ENCODE peak calls at places on chromosomes 3 and 15, in four cellular contexts. O is transverse colon, X is lung, K is lower lobe of right lung. Z is an unnamed sample.

GRCh38 chr3:19147905-19148767 is at the start of gene KCNH8:
- DNase-seq in O (peak; percentile 31), X (no peak), K (no peak), Z (peak; percentile 32)

GRCh38 chr15:27550635-27551034 is 548.5 kb downstream of the OCA2 start:
- DNase-seq in O (no peak), X (no peak), K (no peak), Z (no peak)

GRCh38 chr3:40240921-40241320 is 68.6 kb upstream of the EIF1B start:
- DNase-seq in O (no peak), X (no peak), K (no peak), Z (no peak)

GRCh38 chr15:45023659-45024320 is 795 bp downstream of the SORD start:
- DNase-seq in O (no peak), X (no peak), K (no peak), Z (peak; percentile 45)

GRCh38 chr3:155995525-155996370 is 124.6 kb upstream of the KCNAB1 start:
- DNase-seq in O (no peak), X (no peak), K (no peak), Z (peak; percentile 7)

GRCh38 chr3:9859530-9860025 is 15.8 kb upstream of the RPUSD3 start:
- DNase-seq in O (no peak), X (no peak), K (no peak), Z (no peak)

GRCh38 chr3:104610730-104611652 is 755.7 kb upstream of the ALCAM start:
- DNase-seq in O (no peak), X (no peak), K (no peak), Z (no peak)

GRCh38 chr3:86046436-86047328 is 944.3 kb downstream of the VGLL3 start:
- DNase-seq in O (no peak), X (no peak), K (no peak), Z (no peak)

GRCh38 chr3:156812521-156813335 is 13.4 kb upstream of the LEKR1 start:
- DNase-seq in O (no peak), X (no peak), K (no peak), Z (peak; percentile 90)

GRCh38 chr15:25366058-25366457 is 72.8 kb downstream of the UBE3A start:
- DNase-seq in O (no peak), X (no peak), K (no peak), Z (no peak)

GRCh38 chr3:99666201-99666600 is 27.8 kb downstream of the COL8A1 start:
- DNase-seq in O (no peak), X (no peak), K (no peak), Z (no peak)

GRCh38 chr15:80880086-80880485 is 100.9 kb downstream of the CEMIP start:
- DNase-seq in O (no peak), X (no peak), K (no peak), Z (no peak)

GRCh38 chr3:71130516-71131384 is 452.8 kb downstream of the FOXP1 start:
- DNase-seq in O (peak; percentile 79), X (peak; percentile 84), K (peak; percentile 77), Z (peak; percentile 84)

GRCh38 chr15:25796395-25796794 is 66.7 kb downstream of the ATP10A start:
- DNase-seq in O (no peak), X (no peak), K (no peak), Z (no peak)

GRCh38 chr3:177263615-177264365 is 66.5 kb upstream of the TBL1XR1 start:
- DNase-seq in O (no peak), X (no peak), K (no peak), Z (no peak)

GRCh38 chr15:76181705-76182107 is 121.9 kb downstream of the TMEM266 start:
- DNase-seq in O (no peak), X (no peak), K (no peak), Z (no peak)

GRCh38 chr3:38039101-38039898 is at the start of gene DLEC1:
- DNase-seq in O (peak; percentile 89), X (peak; percentile 73), K (peak; percentile 91), Z (peak; percentile 73)

GRCh38 chr3:30619318-30619717 is 12.9 kb downstream of the TGFBR2 start:
- DNase-seq in O (no peak), X (no peak), K (no peak), Z (no peak)

GRCh38 chr3:30622047-30622545 is 15.7 kb downstream of the TGFBR2 start:
- DNase-seq in O (no peak), X (no peak), K (no peak), Z (no peak)

GRCh38 chr3:30623375-30623774 is 17.0 kb downstream of the TGFBR2 start:
- DNase-seq in O (no peak), X (no peak), K (no peak), Z (no peak)

GRCh38 chr3:30618508-30618907 is 12.1 kb downstream of the TGFBR2 start:
- DNase-seq in O (no peak), X (no peak), K (no peak), Z (no peak)

DNA sequence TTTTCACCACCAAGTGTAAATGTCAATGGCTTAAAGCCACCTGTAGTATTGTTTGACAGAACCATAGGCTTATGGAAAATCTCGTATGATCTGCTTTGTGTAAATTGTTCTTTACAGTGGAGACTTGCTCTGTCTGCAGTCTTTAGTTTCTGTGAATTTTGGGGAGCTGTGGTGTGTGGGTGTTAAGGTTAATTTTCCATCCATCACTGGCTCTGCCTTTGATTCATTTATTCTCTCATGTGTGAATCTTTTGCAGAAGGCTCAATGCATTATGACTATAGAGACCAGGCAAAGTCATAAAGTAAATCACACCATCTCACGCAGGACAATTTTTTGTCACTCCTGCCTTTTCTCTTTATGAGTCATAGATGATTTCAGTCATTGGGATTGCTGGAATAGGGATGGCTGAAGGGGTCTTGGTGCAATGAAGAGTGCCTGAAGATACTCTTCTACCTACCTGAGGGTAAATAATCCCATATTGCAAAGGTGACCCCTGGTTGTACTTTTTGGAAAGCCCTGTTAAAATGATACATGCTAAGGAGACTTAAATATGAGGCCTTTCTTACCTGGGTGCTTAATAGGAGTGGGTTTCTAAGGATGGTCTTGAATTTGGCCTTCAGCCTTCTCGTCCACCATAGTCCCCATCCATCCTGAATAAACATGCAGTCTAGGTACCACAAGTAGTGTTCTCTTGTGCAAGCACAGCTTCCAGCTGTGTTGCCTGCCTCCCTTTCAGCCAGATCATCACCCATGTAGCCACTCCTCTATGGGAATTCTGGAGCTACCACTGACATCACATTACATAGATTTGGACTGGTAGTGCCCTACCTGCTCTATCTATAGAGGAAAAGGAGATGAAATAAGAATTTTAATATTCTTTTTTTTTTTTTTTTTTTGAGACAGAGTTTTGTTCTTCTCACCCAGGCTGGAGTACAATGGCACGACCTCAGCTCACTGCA is 14.3 kb downstream of the TGFBR2 start:
- DNase-seq in O (no peak), X (no peak), K (no peak), Z (no peak)
- H3K4me1 ChIP-seq in O (peaks cover 94% of the 10 kb centered on the region), X (peaks cover 7% of the 10 kb centered on the region), K (peaks cover 96% of the 10 kb centered on the region), Z (peaks cover 3% of the 10 kb centered on the region)

GRCh38 chr3:18098960-18099587 is 326.1 kb downstream of the SATB1 start:
- DNase-seq in O (no peak), X (no peak), K (no peak), Z (no peak)
- H3K27ac ChIP-seq in O (no peak overlapping the region), X (no peak overlapping the region), K (no peak overlapping the region), Z (no peak overlapping the region)

DNA sequence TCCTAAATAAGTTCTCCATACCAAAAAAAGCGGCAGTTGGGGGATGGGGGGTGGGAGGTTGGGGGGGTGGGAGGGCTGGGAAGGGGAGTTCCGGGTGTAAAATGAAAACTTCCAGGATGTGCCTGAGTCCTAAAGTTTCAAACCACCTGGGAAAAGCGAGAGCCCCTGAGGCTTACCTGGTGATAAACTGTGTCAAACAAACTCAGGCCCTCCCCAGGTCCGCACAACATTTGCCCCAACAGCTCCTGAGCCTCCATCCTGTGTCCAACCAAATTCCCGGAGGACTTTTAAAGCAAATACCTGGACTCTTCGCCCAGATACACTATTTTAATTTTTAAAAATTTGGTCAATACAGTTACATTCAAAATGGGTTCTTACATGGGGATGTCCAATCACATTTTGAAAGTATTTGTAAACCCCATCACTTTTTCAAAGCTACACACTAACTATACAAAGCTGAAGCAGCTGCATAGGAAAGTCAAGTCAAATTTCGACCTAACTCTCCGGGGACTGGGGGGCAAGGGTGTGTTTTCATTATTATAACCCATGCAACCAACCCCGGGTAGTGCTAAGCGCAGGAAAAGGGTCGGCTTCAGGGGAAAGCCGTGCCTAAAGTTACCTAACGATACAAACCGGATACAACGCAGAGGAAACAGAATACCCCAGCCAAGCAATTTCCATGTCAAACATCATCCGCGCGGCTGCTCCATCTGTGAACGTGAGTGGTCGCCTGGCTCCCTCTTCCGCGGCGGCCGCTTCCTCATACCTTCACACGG is 680 bp upstream of the FOXB1 start:
- DNase-seq in O (no peak), X (no peak), K (no peak), Z (no peak)
- H3K4me3 ChIP-seq in O (no peak overlapping the region), X (no peak overlapping the region), K (no peak overlapping the region), Z (no peak overlapping the region)

GRCh38 chr3:16978921-16979271 is 94.1 kb downstream of the PLCL2 start:
- DNase-seq in O (no peak), X (no peak), K (no peak), Z (no peak)

GRCh38 chr3:16978234-16978920 is 93.6 kb downstream of the PLCL2 start:
- DNase-seq in O (no peak), X (no peak), K (no peak), Z (no peak)

DNA sequence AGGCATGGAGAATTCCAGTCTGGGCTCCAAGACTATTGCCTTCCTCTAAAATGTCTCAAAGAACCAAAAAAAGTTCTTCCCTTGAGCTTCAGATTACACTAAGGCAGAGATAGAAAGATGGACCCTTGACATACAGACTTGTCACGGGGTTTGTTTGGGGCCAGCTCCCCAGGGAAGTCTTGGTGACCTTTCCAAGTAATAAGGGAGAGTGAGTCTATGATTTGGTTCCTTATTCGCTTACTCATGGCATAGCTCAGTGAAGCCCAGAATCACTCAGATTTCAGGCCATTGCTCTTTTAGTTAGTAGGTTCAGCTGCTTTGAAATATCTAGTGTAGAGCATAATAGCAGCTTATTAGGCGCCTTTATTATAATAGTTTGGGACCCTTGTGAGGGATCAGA is 90.3 kb downstream of the PLCL2 start:
- DNase-seq in O (no peak), X (no peak), K (no peak), Z (no peak)
- H3K4me1 ChIP-seq in O (no peaks in the 10 kb centered on the region), X (peaks cover 3% of the 10 kb centered on the region), K (no peaks in the 10 kb centered on the region), Z (no peaks in the 10 kb centered on the region)

DNA sequence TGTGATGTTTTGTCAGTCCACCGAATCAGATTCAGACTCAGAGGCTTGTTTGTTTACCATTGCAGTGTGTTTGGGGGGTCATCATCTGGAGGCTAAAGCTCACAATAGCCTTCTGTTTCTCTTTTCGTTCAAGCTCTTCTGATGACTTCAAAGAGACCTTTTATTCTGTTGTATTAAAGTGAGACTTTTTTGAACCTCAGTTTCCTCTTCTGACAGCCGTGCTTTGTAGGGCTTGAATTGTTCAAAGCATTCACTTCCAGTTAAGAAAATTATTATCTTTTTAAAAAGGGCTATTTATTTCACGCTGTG is 1.3 kb downstream of the PXK start:
- DNase-seq in O (no peak), X (no peak), K (no peak), Z (no peak)
- H3K27ac ChIP-seq in O (peak overlapping the region; percentile 81), X (no peak overlapping the region), K (peak overlapping the region; percentile 60), Z (no peak overlapping the region)

DNA sequence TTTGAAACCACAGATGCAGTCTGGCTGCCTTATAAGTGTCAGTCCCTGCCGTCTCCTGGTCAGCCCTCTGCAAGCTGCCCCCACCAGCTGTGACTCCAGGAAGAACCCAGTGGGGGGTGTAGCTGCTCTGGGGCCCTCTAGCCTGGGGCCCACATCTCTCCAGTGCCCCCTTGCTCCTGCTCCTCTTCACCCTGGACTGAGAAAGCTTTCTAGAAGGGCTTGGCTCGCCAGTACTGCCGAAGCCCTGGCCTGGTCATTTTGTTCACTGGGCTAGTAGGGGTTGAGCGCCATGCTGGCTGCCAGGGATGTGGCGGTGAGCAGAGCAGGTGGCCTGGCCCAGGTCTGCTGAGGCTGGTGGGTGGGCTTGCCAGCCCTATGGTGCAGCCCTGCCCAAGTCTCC is 21.3 kb downstream of the SYNM start:
- DNase-seq in O (no peak), X (no peak), K (peak; percentile 40), Z (no peak)
- H3K4me3 ChIP-seq in O (no peak overlapping the region), X (no peak overlapping the region), K (no peak overlapping the region), Z (no peak overlapping the region)

Z was measured in small intestine.